ENCODE peak calls at places on chromosomes 7 and 10, in four cellular contexts. Q, M, C and B are unnamed samples.

GRCh38 chr7:20895563-20895962 is 108.9 kb upstream of the SP8 start:
- DNase-seq in Q (no peak), M (no peak), C (peak), B (no peak)

GRCh38 chr7:79452495-79453265 is 787 bp downstream of the MAGI2 start:
- DNase-seq in Q (peak), M (no peak), C (no peak), B (peak)

GRCh38 chr7:17963281-17963680 is 23.0 kb upstream of the SNX13 start:
- DNase-seq in Q (no peak), M (no peak), C (no peak), B (peak)

GRCh38 chr10:24715246-24715769 is 8.4 kb downstream of the ARHGAP21 start:
- DNase-seq in Q (no peak), M (no peak), C (no peak), B (no peak)

GRCh38 chr7:106865130-106866115 is at the start of gene PIK3CG:
- DNase-seq in Q (no peak), M (peak), C (no peak), B (no peak)

GRCh38 chr7:468681-469590 is 50.7 kb downstream of the PDGFA start:
- DNase-seq in Q (no peak), M (no peak), C (no peak), B (no peak)

GRCh38 chr10:34081347-34081743 is 733.8 kb downstream of the PARD3 start:
- DNase-seq in Q (no peak), M (no peak), C (no peak), B (no peak)

GRCh38 chr7:127486654-127487053 is 94.1 kb upstream of the ZNF800 start:
- DNase-seq in Q (no peak), M (no peak), C (no peak), B (no peak)

GRCh38 chr7:20791523-20791879 is 4.8 kb upstream of the SP8 start:
- DNase-seq in Q (no peak), M (no peak), C (no peak), B (no peak)

GRCh38 chr7:22219739-22220493 is 137.0 kb downstream of the RAPGEF5 start:
- DNase-seq in Q (no peak), M (no peak), C (no peak), B (no peak)

GRCh38 chr10:89207801-89208551 is 859 bp upstream of the CH25H start:
- DNase-seq in Q (peak), M (no peak), C (no peak), B (no peak)

GRCh38 chr7:157423348-157423747 is 86.5 kb downstream of the DNAJB6 start:
- DNase-seq in Q (no peak), M (no peak), C (no peak), B (no peak)

GRCh38 chr10:77637986-77638765 is 568 bp upstream of the KCNMA1 start:
- DNase-seq in Q (peak), M (no peak), C (no peak), B (no peak)

GRCh38 chr7:105926131-105926530 is 36.9 kb upstream of the CDHR3 start:
- DNase-seq in Q (no peak), M (no peak), C (no peak), B (no peak)

GRCh38 chr7:70193514-70193913 is 595.2 kb downstream of the AUTS2 start:
- DNase-seq in Q (peak), M (peak), C (no peak), B (no peak)

GRCh38 chr7:70189261-70189660 is 591.0 kb downstream of the AUTS2 start:
- DNase-seq in Q (no peak), M (no peak), C (no peak), B (no peak)

GRCh38 chr7:70190266-70190665 is 592.0 kb downstream of the AUTS2 start:
- DNase-seq in Q (no peak), M (no peak), C (no peak), B (no peak)

GRCh38 chr7:70189776-70190175 is 591.5 kb downstream of the AUTS2 start:
- DNase-seq in Q (no peak), M (no peak), C (no peak), B (no peak)
- TF ChIP-seq EZH2 in Q (no peak), M (no peak), C (no peak), B (no peak)

DNA sequence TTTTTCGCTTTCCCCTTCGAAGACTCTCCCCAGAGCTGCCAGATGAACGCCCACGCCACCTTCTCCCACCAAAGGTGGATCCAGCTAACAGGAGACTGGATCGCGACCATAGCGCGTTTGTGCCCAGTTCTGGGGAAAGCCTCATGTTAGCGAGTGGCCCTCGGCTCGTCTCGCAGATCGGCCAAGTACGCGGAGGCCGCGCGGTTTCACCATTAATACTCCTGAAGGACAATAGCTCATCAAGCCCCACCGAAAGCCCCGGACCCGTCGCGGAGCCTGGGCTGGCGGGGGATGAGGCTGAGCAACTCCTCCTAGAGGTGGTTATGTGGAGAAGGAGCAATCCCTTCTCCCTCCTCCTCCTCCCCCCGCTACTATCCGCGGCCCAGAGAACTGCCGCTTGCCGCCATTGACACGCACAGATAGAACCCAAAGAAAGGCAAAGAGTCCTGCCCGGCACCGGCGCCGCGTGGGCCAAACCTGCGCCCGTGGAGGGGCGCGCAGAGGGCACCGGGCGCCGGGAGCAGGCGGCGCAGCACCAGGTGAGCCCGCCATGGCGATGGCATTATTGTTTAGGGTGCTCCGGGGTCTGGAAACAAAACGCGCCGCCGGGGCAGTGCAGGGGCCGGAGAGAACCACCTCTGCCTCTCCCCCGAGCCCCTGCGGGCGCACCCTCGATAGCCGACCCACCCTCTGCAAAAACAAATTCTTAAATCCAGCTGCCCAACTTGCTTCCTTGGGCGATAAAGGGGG is at the start of gene MACROH2A2:
- DNase-seq in Q (peak), M (no peak), C (no peak), B (peak)
- TF ChIP-seq EZH2 in Q (no peak), M (no peak), C (no peak), B (no peak)

GRCh38 chr10:100740476-100741341 is 4.7 kb upstream of the PAX2 start:
- DNase-seq in Q (no peak), M (no peak), C (no peak), B (no peak)
- TF ChIP-seq EZH2 in Q (no peak), M (no peak), C (peak), B (no peak)

GRCh38 chr10:62818426-62819011 is 2.4 kb upstream of the EGR2 start:
- DNase-seq in Q (peak), M (no peak), C (no peak), B (no peak)
- TF ChIP-seq EZH2 in Q (peak), M (no peak), C (peak), B (no peak)

DNA sequence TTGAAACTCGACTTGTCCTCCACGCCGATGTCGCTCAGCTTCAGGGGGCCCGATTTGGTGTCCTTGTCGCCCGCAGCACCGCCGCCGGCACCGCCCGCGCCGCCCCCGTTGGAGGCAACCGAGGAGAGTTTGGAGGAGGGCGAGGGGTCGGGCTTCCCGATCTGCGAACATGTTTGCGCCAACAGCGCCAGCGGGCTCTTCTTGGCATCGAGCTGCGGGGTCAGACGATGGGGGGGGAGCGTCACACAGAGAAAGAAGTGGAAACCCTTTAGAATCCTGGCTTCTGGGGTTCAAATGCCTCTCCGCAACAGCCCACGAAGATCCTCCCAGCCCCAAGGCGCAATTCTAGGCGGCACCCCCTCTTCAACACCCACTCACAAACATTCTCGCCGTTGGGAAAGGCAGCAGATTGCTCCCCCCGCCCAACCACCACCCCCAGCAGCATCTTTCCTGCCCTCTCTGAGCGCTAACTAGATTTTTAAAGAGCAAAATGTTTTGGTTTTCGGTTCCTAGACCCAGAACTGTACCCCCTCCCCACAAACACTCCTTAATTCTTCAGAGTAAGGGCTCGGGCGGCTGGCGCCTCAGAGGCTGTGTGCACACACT is 1.3 kb downstream of the ZNF503 start:
- DNase-seq in Q (no peak), M (no peak), C (no peak), B (no peak)
- TF ChIP-seq EZH2 in Q (no peak), M (no peak), C (no peak), B (no peak)

GRCh38 chr10:8051851-8052257 is 2.6 kb upstream of the GATA3 start:
- DNase-seq in Q (peak), M (no peak), C (no peak), B (no peak)
- TF ChIP-seq EZH2 in Q (peak), M (no peak), C (no peak), B (no peak)

GRCh38 chr10:49082767-49083166 is 32.6 kb downstream of the VSTM4 start:
- DNase-seq in Q (no peak), M (no peak), C (no peak), B (no peak)
- TF ChIP-seq EZH2 in Q (no peak), M (no peak), C (no peak), B (no peak)

DNA sequence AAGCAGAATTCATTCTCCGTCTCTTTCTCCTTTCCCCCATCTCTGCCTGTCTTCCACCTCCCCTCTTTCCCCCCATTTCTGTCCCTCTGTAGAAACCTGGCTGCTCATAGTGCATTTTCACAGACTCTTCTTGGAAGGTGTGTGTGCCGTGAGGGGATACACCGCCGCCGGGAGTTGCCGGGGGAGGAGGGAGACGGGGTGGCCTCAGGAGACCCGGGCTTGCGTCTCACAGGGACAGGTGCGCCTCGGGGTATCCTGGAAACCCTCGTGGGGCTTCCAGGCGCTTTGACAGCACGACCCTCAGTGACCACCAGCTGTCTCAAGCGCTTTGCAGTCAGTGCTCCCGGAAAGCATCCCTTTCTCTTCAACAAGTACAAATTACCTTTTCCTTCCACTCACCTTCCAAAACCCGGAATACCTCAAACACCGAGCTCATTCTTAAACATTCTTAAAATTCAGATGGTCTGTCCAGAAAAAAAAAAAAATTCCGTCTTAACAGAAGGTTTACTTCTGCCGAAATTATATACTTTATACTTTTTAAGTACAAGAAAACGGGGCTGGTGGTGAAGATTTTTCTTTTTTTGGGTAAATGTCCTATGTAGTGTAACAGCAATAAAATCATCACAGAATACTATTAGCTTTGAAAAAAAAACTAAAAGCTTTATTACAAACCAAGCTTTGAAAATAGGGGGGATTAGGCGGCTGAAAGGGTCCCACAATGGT is 8.2 kb downstream of the EMX2 start:
- DNase-seq in Q (no peak), M (no peak), C (no peak), B (no peak)
- TF ChIP-seq EZH2 in Q (peak), M (no peak), C (no peak), B (no peak)